ENCODE peak calls at places on chromosomes 6 and 20, in nine cellular contexts. One of them, this sample, is unnamed.

GRCh38 chr6:105087571-105088211 is 92.1 kb downstream of the POPDC3 start:
- DNase-seq in natural killer cell: no peak
- DNase-seq in CD4-positive, alpha-beta T cell: no peak
- DNase-seq in uterus: peak
- DNase-seq in cardiac muscle cell: peak
- DNase-seq in hepatocyte: peak
- DNase-seq in fibroblast of mammary gland: peak
- DNase-seq in astrocyte: peak
- DNase-seq in endodermal cell: no peak
- DNase-seq in this sample: peak

GRCh38 chr6:99814230-99814928 is 179.6 kb downstream of the MCHR2 start:
- DNase-seq in natural killer cell: no peak
- DNase-seq in cardiac muscle cell: no peak
- DNase-seq in uterus: no peak
- DNase-seq in endodermal cell: no peak
- DNase-seq in hepatocyte: no peak
- DNase-seq in fibroblast of mammary gland: no peak
- DNase-seq in astrocyte: no peak
- DNase-seq in CD4-positive, alpha-beta T cell: no peak
- DNase-seq in this sample: no peak

GRCh38 chr6:37882724-37883413 is 63.3 kb downstream of the ZFAND3 start:
- DNase-seq in cardiac muscle cell: no peak
- DNase-seq in CD4-positive, alpha-beta T cell: no peak
- DNase-seq in fibroblast of mammary gland: peak
- DNase-seq in uterus: no peak
- DNase-seq in astrocyte: peak
- DNase-seq in natural killer cell: no peak
- DNase-seq in hepatocyte: peak
- DNase-seq in endodermal cell: no peak
- DNase-seq in this sample: no peak

GRCh38 chr20:23637282-23638221 is at the start of gene CST3:
- DNase-seq in fibroblast of mammary gland: peak
- DNase-seq in endodermal cell: peak
- DNase-seq in uterus: peak
- DNase-seq in CD4-positive, alpha-beta T cell: no peak
- DNase-seq in cardiac muscle cell: peak
- DNase-seq in hepatocyte: peak
- DNase-seq in astrocyte: peak
- DNase-seq in natural killer cell: no peak
- DNase-seq in this sample: peak

GRCh38 chr20:3479025-3479424 is 8.2 kb downstream of the ATRN start:
- DNase-seq in cardiac muscle cell: no peak
- DNase-seq in astrocyte: no peak
- DNase-seq in fibroblast of mammary gland: no peak
- DNase-seq in hepatocyte: no peak
- DNase-seq in uterus: no peak
- DNase-seq in endodermal cell: no peak
- DNase-seq in natural killer cell: no peak
- DNase-seq in CD4-positive, alpha-beta T cell: no peak
- DNase-seq in this sample: peak

GRCh38 chr6:5763407-5763806 is 243.3 kb downstream of the NRN1 start:
- DNase-seq in cardiac muscle cell: no peak
- DNase-seq in uterus: no peak
- DNase-seq in endodermal cell: peak
- DNase-seq in astrocyte: peak
- DNase-seq in hepatocyte: no peak
- DNase-seq in fibroblast of mammary gland: peak
- DNase-seq in natural killer cell: no peak
- DNase-seq in CD4-positive, alpha-beta T cell: no peak
- DNase-seq in this sample: no peak

GRCh38 chr6:38034269-38034914 is 214.9 kb downstream of the ZFAND3 start:
- DNase-seq in endodermal cell: no peak
- DNase-seq in cardiac muscle cell: peak
- DNase-seq in uterus: no peak
- DNase-seq in astrocyte: peak
- DNase-seq in hepatocyte: peak
- DNase-seq in fibroblast of mammary gland: peak
- DNase-seq in CD4-positive, alpha-beta T cell: no peak
- DNase-seq in natural killer cell: no peak
- DNase-seq in this sample: peak

GRCh38 chr6:107894821-107895396 is 63.1 kb downstream of the SEC63 start:
- DNase-seq in CD4-positive, alpha-beta T cell: no peak
- DNase-seq in hepatocyte: no peak
- DNase-seq in cardiac muscle cell: no peak
- DNase-seq in endodermal cell: no peak
- DNase-seq in astrocyte: no peak
- DNase-seq in natural killer cell: no peak
- DNase-seq in uterus: no peak
- DNase-seq in fibroblast of mammary gland: no peak
- DNase-seq in this sample: peak

GRCh38 chr6:112502348-112503130 is 155.4 kb downstream of the RFPL4B start:
- DNase-seq in natural killer cell: no peak
- DNase-seq in cardiac muscle cell: no peak
- DNase-seq in endodermal cell: no peak
- DNase-seq in fibroblast of mammary gland: peak
- DNase-seq in uterus: no peak
- DNase-seq in hepatocyte: peak
- DNase-seq in astrocyte: peak
- DNase-seq in CD4-positive, alpha-beta T cell: no peak
- DNase-seq in this sample: no peak

GRCh38 chr6:39195792-39196385 is 33.4 kb downstream of the KCNK5 start:
- DNase-seq in CD4-positive, alpha-beta T cell: no peak
- DNase-seq in fibroblast of mammary gland: no peak
- DNase-seq in astrocyte: no peak
- DNase-seq in natural killer cell: no peak
- DNase-seq in cardiac muscle cell: no peak
- DNase-seq in uterus: no peak
- DNase-seq in endodermal cell: no peak
- DNase-seq in hepatocyte: no peak
- DNase-seq in this sample: no peak

GRCh38 chr20:840503-840857 is 7.0 kb downstream of the FAM110A start:
- DNase-seq in CD4-positive, alpha-beta T cell: no peak
- DNase-seq in hepatocyte: no peak
- DNase-seq in endodermal cell: no peak
- DNase-seq in uterus: no peak
- DNase-seq in astrocyte: no peak
- DNase-seq in fibroblast of mammary gland: no peak
- DNase-seq in cardiac muscle cell: no peak
- DNase-seq in natural killer cell: no peak
- DNase-seq in this sample: no peak

GRCh38 chr20:53827996-53828672 is 234.5 kb upstream of the ZNF217 start:
- DNase-seq in CD4-positive, alpha-beta T cell: no peak
- DNase-seq in natural killer cell: no peak
- DNase-seq in endodermal cell: no peak
- DNase-seq in cardiac muscle cell: no peak
- DNase-seq in uterus: peak
- DNase-seq in astrocyte: peak
- DNase-seq in fibroblast of mammary gland: peak
- DNase-seq in hepatocyte: peak
- DNase-seq in this sample: peak

GRCh38 chr6:139256087-139256486 is 35.7 kb downstream of the TXLNB start:
- DNase-seq in CD4-positive, alpha-beta T cell: no peak
- DNase-seq in hepatocyte: no peak
- DNase-seq in cardiac muscle cell: no peak
- DNase-seq in natural killer cell: no peak
- DNase-seq in fibroblast of mammary gland: peak
- DNase-seq in endodermal cell: no peak
- DNase-seq in astrocyte: peak
- DNase-seq in uterus: no peak
- DNase-seq in this sample: no peak

GRCh38 chr6:31639449-31639861 is 13.0 kb downstream of the BAG6 start:
- DNase-seq in CD4-positive, alpha-beta T cell: no peak
- DNase-seq in hepatocyte: no peak
- DNase-seq in fibroblast of mammary gland: peak
- DNase-seq in astrocyte: peak
- DNase-seq in endodermal cell: no peak
- DNase-seq in uterus: no peak
- DNase-seq in cardiac muscle cell: no peak
- DNase-seq in natural killer cell: no peak
- DNase-seq in this sample: no peak

GRCh38 chr20:8389381-8390368 is 257.6 kb downstream of the PLCB1 start:
- DNase-seq in astrocyte: peak
- DNase-seq in uterus: no peak
- DNase-seq in hepatocyte: peak
- DNase-seq in natural killer cell: no peak
- DNase-seq in endodermal cell: no peak
- DNase-seq in fibroblast of mammary gland: peak
- DNase-seq in CD4-positive, alpha-beta T cell: no peak
- DNase-seq in cardiac muscle cell: peak
- DNase-seq in this sample: peak

GRCh38 chr6:138817799-138818198 is 21.9 kb downstream of the ECT2L start:
- DNase-seq in endodermal cell: peak
- DNase-seq in astrocyte: peak
- DNase-seq in natural killer cell: no peak
- DNase-seq in hepatocyte: peak
- DNase-seq in cardiac muscle cell: peak
- DNase-seq in uterus: no peak
- DNase-seq in CD4-positive, alpha-beta T cell: no peak
- DNase-seq in fibroblast of mammary gland: peak
- DNase-seq in this sample: peak

GRCh38 chr20:9035129-9035528 is 33.8 kb upstream of the PLCB4 start:
- DNase-seq in hepatocyte: peak
- DNase-seq in astrocyte: peak
- DNase-seq in fibroblast of mammary gland: peak
- DNase-seq in cardiac muscle cell: no peak
- DNase-seq in natural killer cell: no peak
- DNase-seq in endodermal cell: peak
- DNase-seq in uterus: no peak
- DNase-seq in CD4-positive, alpha-beta T cell: no peak
- DNase-seq in this sample: peak

GRCh38 chr20:4069741-4070140 is 54.4 kb upstream of the RNF24 start:
- DNase-seq in CD4-positive, alpha-beta T cell: no peak
- DNase-seq in endodermal cell: no peak
- DNase-seq in fibroblast of mammary gland: peak
- DNase-seq in astrocyte: no peak
- DNase-seq in uterus: no peak
- DNase-seq in natural killer cell: no peak
- DNase-seq in cardiac muscle cell: no peak
- DNase-seq in hepatocyte: no peak
- DNase-seq in this sample: peak

GRCh38 chr6:31560697-31561058 is 11.4 kb upstream of the LTA start:
- DNase-seq in CD4-positive, alpha-beta T cell: no peak
- DNase-seq in natural killer cell: no peak
- DNase-seq in uterus: no peak
- DNase-seq in astrocyte: no peak
- DNase-seq in endodermal cell: no peak
- DNase-seq in fibroblast of mammary gland: no peak
- DNase-seq in cardiac muscle cell: no peak
- DNase-seq in hepatocyte: no peak
- DNase-seq in this sample: no peak

GRCh38 chr6:118787746-118788419 is 106.1 kb upstream of the ASF1A start:
- DNase-seq in fibroblast of mammary gland: peak
- DNase-seq in cardiac muscle cell: no peak
- DNase-seq in astrocyte: no peak
- DNase-seq in CD4-positive, alpha-beta T cell: no peak
- DNase-seq in uterus: no peak
- DNase-seq in natural killer cell: no peak
- DNase-seq in hepatocyte: no peak
- DNase-seq in endodermal cell: no peak
- DNase-seq in this sample: no peak

GRCh38 chr20:10427060-10427692 is 6.8 kb downstream of the MKKS start:
- DNase-seq in endodermal cell: peak
- DNase-seq in fibroblast of mammary gland: peak
- DNase-seq in hepatocyte: peak
- DNase-seq in cardiac muscle cell: peak
- DNase-seq in astrocyte: peak
- DNase-seq in natural killer cell: no peak
- DNase-seq in CD4-positive, alpha-beta T cell: peak
- DNase-seq in uterus: peak
- DNase-seq in this sample: peak
- TF ChIP-seq CTCF in endodermal cell: peak
- TF ChIP-seq CTCF in fibroblast of mammary gland: peak
- TF ChIP-seq CTCF in hepatocyte: peak
- TF ChIP-seq CTCF in cardiac muscle cell: peak
- TF ChIP-seq CTCF in astrocyte: peak
- TF ChIP-seq CTCF in natural killer cell: peak
- TF ChIP-seq CTCF in CD4-positive, alpha-beta T cell: peak
- TF ChIP-seq CTCF in uterus: peak
- TF ChIP-seq CTCF in this sample: peak

GRCh38 chr20:41371361-41371760 is 4.7 kb upstream of the EMILIN3 start:
- DNase-seq in uterus: no peak
- DNase-seq in hepatocyte: no peak
- DNase-seq in CD4-positive, alpha-beta T cell: no peak
- DNase-seq in fibroblast of mammary gland: no peak
- DNase-seq in cardiac muscle cell: no peak
- DNase-seq in astrocyte: no peak
- DNase-seq in natural killer cell: no peak
- DNase-seq in endodermal cell: no peak
- DNase-seq in this sample: no peak
- TF ChIP-seq CTCF in uterus: no peak
- TF ChIP-seq CTCF in hepatocyte: no peak
- TF ChIP-seq CTCF in CD4-positive, alpha-beta T cell: no peak
- TF ChIP-seq CTCF in fibroblast of mammary gland: no peak
- TF ChIP-seq CTCF in cardiac muscle cell: no peak
- TF ChIP-seq CTCF in astrocyte: no peak
- TF ChIP-seq CTCF in natural killer cell: no peak
- TF ChIP-seq CTCF in endodermal cell: no peak
- TF ChIP-seq CTCF in this sample: no peak

GRCh38 chr6:130293800-130294199 is 71.0 kb upstream of the SAMD3 start:
- DNase-seq in CD4-positive, alpha-beta T cell: no peak
- DNase-seq in astrocyte: peak
- DNase-seq in fibroblast of mammary gland: peak
- DNase-seq in cardiac muscle cell: peak
- DNase-seq in uterus: no peak
- DNase-seq in endodermal cell: peak
- DNase-seq in natural killer cell: no peak
- DNase-seq in hepatocyte: peak
- DNase-seq in this sample: peak
- TF ChIP-seq CTCF in CD4-positive, alpha-beta T cell: peak
- TF ChIP-seq CTCF in astrocyte: peak
- TF ChIP-seq CTCF in fibroblast of mammary gland: peak
- TF ChIP-seq CTCF in cardiac muscle cell: peak
- TF ChIP-seq CTCF in uterus: no peak
- TF ChIP-seq CTCF in endodermal cell: peak
- TF ChIP-seq CTCF in natural killer cell: peak
- TF ChIP-seq CTCF in hepatocyte: peak
- TF ChIP-seq CTCF in this sample: peak

GRCh38 chr6:141451508-141452353 is 681.0 kb upstream of the GJE1 start:
- DNase-seq in astrocyte: peak
- DNase-seq in cardiac muscle cell: no peak
- DNase-seq in hepatocyte: no peak
- DNase-seq in CD4-positive, alpha-beta T cell: no peak
- DNase-seq in natural killer cell: no peak
- DNase-seq in uterus: no peak
- DNase-seq in fibroblast of mammary gland: peak
- DNase-seq in endodermal cell: no peak
- DNase-seq in this sample: peak

GRCh38 chr6:141452354-141452686 is 680.4 kb upstream of the GJE1 start:
- DNase-seq in hepatocyte: no peak
- DNase-seq in astrocyte: no peak
- DNase-seq in uterus: no peak
- DNase-seq in CD4-positive, alpha-beta T cell: no peak
- DNase-seq in natural killer cell: no peak
- DNase-seq in fibroblast of mammary gland: no peak
- DNase-seq in endodermal cell: peak
- DNase-seq in cardiac muscle cell: no peak
- DNase-seq in this sample: no peak

GRCh38 chr6:141445928-141446628 is 686.6 kb upstream of the GJE1 start:
- DNase-seq in natural killer cell: no peak
- DNase-seq in astrocyte: no peak
- DNase-seq in endodermal cell: peak
- DNase-seq in fibroblast of mammary gland: no peak
- DNase-seq in hepatocyte: no peak
- DNase-seq in CD4-positive, alpha-beta T cell: no peak
- DNase-seq in uterus: no peak
- DNase-seq in cardiac muscle cell: no peak
- DNase-seq in this sample: no peak

GRCh38 chr6:141451176-141451507 is 681.6 kb upstream of the GJE1 start:
- DNase-seq in hepatocyte: no peak
- DNase-seq in CD4-positive, alpha-beta T cell: no peak
- DNase-seq in astrocyte: no peak
- DNase-seq in fibroblast of mammary gland: no peak
- DNase-seq in endodermal cell: peak
- DNase-seq in cardiac muscle cell: no peak
- DNase-seq in uterus: no peak
- DNase-seq in natural killer cell: no peak
- DNase-seq in this sample: peak
- TF ChIP-seq CTCF in hepatocyte: no peak
- TF ChIP-seq CTCF in CD4-positive, alpha-beta T cell: no peak
- TF ChIP-seq CTCF in astrocyte: no peak
- TF ChIP-seq CTCF in fibroblast of mammary gland: no peak
- TF ChIP-seq CTCF in endodermal cell: no peak
- TF ChIP-seq CTCF in cardiac muscle cell: no peak
- TF ChIP-seq CTCF in uterus: no peak
- TF ChIP-seq CTCF in natural killer cell: no peak
- TF ChIP-seq CTCF in this sample: no peak

This sample was measured in epithelial cell of esophagus.